ENCODE peak calls at places on chromosome X, in eight cellular contexts. I, M, N, C, H, O, G and A are unnamed samples.

GRCh38 chrX:10900585-10901289 is 210.4 kb upstream of the HCCS start:
- DNase-seq in I (no peak), M (no peak), N (no peak), C (no peak), H (peak; percentile 51), O (no peak), G (no peak), A (no peak)

GRCh38 chrX:105837227-105837626 is 14.9 kb downstream of the NRK start:
- DNase-seq in I (no peak), M (no peak), N (peak; percentile 15), C (peak; percentile 46), H (peak; percentile 77), O (peak; percentile 50), G (peak; percentile 59), A (peak; percentile 68)

GRCh38 chrX:132412208-132412607 is 76.6 kb downstream of the MBNL3 start:
- DNase-seq in I (no peak), M (no peak), N (no peak), C (no peak), H (no peak), O (no peak), G (no peak), A (no peak)

GRCh38 chrX:130091976-130092522 is 18.2 kb downstream of the ELF4 start:
- DNase-seq in I (peak; percentile 72), M (peak; percentile 83), N (peak; percentile 31), C (no peak), H (no peak), O (peak; percentile 28), G (no peak), A (no peak)

GRCh38 chrX:110322603-110323002 is 4.7 kb upstream of the AMMECR1 start:
- DNase-seq in I (no peak), M (no peak), N (no peak), C (no peak), H (no peak), O (no peak), G (no peak), A (no peak)

GRCh38 chrX:109812236-109812635 is 79.2 kb upstream of the ACSL4 start:
- DNase-seq in I (no peak), M (no peak), N (no peak), C (peak; percentile 13), H (no peak), O (no peak), G (peak; percentile 10), A (no peak)

GRCh38 chrX:25079020-25079419 is 63.3 kb upstream of the ARX start:
- DNase-seq in I (no peak), M (no peak), N (no peak), C (no peak), H (no peak), O (no peak), G (no peak), A (no peak)

GRCh38 chrX:126170715-126171114 is 4.6 kb upstream of the DCAF12L2 start:
- DNase-seq in I (no peak), M (no peak), N (no peak), C (no peak), H (no peak), O (no peak), G (no peak), A (no peak)

GRCh38 chrX:46326161-46326560 is 219.1 kb downstream of the ZNF674 start:
- DNase-seq in I (no peak), M (no peak), N (no peak), C (no peak), H (peak; percentile 48), O (no peak), G (no peak), A (no peak)

GRCh38 chrX:123909498-123909897 is 49.6 kb downstream of the XIAP start:
- DNase-seq in I (no peak), M (no peak), N (no peak), C (no peak), H (no peak), O (no peak), G (no peak), A (no peak)

GRCh38 chrX:2928127-2928582 is 984 bp downstream of the ARSD start:
- DNase-seq in I (no peak), M (peak; percentile 53), N (peak; percentile 12), C (peak; percentile 67), H (no peak), O (peak; percentile 53), G (peak; percentile 59), A (peak; percentile 59)

GRCh38 chrX:40103565-40104323 is 6.0 kb upstream of the BCOR start:
- DNase-seq in I (no peak), M (no peak), N (no peak), C (no peak), H (no peak), O (no peak), G (no peak), A (no peak)
- H3K4me1 ChIP-seq in I (peaks cover 10% of the 10 kb centered on the region), M (peaks cover 36% of the 10 kb centered on the region), N (peaks cover 12% of the 10 kb centered on the region), C (peaks cover 61% of the 10 kb centered on the region), H (peaks cover 15% of the 10 kb centered on the region), O (peaks cover 37% of the 10 kb centered on the region), G (peaks cover 50% of the 10 kb centered on the region), A (peaks cover 61% of the 10 kb centered on the region)

DNA sequence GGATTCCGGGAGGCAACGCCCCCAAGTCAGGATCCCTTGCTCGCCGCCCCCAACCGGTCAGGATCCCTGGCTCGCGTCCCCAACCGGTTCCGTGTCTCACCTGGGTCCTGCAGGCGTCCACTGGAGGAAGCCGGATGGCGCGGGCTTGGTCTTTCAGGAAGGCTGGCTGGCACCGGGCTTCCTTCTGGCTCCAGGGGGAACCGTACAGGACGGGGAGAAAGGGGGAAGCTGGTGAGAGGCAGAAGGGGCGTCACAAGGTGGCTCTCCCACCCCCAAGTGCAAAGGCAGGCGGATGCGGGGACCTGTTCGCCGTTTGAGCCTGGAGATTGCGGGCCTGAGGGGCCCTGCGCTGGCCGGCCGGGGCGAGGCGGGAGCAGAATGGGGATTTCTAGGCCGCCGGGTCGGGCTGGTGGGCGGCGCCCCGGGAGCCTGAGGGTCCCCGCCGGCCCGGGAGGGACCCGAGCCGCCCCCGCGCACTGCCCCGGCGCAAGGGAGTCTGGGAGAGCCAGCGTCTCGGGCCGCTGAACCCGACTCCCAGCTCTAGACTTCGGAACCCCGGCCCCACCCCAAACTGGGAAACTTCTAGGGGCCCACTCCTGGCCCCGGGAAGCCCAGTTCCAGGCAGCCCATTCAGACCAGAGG is 84.8 kb downstream of the HPRT1 start:
- DNase-seq in I (no peak), M (peak; percentile 18), N (no peak), C (peak; percentile 48), H (no peak), O (no peak), G (peak; percentile 37), A (peak; percentile 44)
- H3K4me1 ChIP-seq in I (peaks cover 13% of the 10 kb centered on the region), M (peaks cover 10% of the 10 kb centered on the region), N (no peaks in the 10 kb centered on the region), C (no peaks in the 10 kb centered on the region), H (peaks cover 14% of the 10 kb centered on the region), O (peaks cover 28% of the 10 kb centered on the region), G (peaks cover 12% of the 10 kb centered on the region), A (no peaks in the 10 kb centered on the region)

GRCh38 chrX:119635799-119636198 is 29.6 kb upstream of the NKRF start:
- DNase-seq in I (no peak), M (no peak), N (no peak), C (no peak), H (no peak), O (no peak), G (no peak), A (no peak)
- H3K4me1 ChIP-seq in I (no peaks in the 10 kb centered on the region), M (no peaks in the 10 kb centered on the region), N (no peaks in the 10 kb centered on the region), C (no peaks in the 10 kb centered on the region), H (no peaks in the 10 kb centered on the region), O (no peaks in the 10 kb centered on the region), G (no peaks in the 10 kb centered on the region), A (no peaks in the 10 kb centered on the region)

GRCh38 chrX:79138658-79139241 is 5.7 kb upstream of the GPR174 start:
- DNase-seq in I (no peak), M (peak; percentile 30), N (no peak), C (no peak), H (no peak), O (no peak), G (no peak), A (no peak)

DNA sequence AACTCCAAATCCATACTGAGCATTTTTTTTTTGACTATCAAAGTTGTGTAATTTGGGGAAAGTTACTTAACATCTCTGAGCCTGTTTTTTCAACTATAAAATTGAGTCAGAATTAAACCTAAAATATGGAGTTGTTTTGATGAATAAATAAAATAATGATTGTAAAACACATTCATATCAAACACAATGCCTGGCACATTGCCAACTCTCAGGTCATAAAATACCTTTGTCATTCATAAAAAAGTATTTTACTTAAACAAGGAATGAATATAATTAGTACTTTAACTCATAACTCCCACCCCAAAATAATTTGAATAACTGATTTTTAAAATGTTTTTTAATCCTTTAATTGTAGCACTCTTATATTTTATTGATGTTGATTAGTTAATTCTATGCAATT is 3.8 kb upstream of the GPR174 start:
- DNase-seq in I (no peak), M (no peak), N (no peak), C (no peak), H (no peak), O (no peak), G (no peak), A (no peak)
- H3K4me1 ChIP-seq in I (peaks cover 28% of the 10 kb centered on the region), M (no peaks in the 10 kb centered on the region), N (no peaks in the 10 kb centered on the region), C (no peaks in the 10 kb centered on the region), H (no peaks in the 10 kb centered on the region), O (no peaks in the 10 kb centered on the region), G (no peaks in the 10 kb centered on the region), A (no peaks in the 10 kb centered on the region)

DNA sequence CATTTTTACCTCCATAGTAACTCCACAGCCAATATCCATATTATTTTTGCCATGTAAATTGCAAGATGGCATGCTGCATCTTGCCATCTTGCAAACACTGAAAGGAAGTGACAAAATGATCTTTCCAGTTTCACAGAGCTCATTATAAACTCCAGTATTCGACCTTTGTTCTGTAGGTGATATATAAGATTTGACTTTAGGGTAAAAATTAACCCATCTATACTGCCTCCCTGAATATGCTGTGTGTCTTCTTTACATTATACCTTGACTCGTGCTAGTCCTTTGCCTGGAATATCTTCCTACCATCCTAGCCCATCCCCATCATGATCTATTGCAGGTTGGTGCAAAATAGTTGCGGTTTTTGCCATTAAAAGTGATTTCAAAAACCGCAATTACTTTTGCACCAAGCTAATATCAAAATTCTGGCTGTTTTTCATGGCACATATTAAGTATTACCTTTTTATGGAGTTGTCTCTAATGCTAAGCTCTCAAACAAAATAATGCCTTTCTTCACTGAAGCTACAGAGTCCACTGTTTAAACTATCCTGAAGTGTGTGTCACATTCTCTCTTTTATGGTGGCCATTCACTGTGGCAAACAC is 161.1 kb downstream of the PCDH19 start:
- DNase-seq in I (no peak), M (no peak), N (no peak), C (no peak), H (no peak), O (no peak), G (no peak), A (no peak)
- H3K4me1 ChIP-seq in I (no peaks in the 10 kb centered on the region), M (no peaks in the 10 kb centered on the region), N (no peaks in the 10 kb centered on the region), C (no peaks in the 10 kb centered on the region), H (no peaks in the 10 kb centered on the region), O (no peaks in the 10 kb centered on the region), G (no peaks in the 10 kb centered on the region), A (no peaks in the 10 kb centered on the region)

DNA sequence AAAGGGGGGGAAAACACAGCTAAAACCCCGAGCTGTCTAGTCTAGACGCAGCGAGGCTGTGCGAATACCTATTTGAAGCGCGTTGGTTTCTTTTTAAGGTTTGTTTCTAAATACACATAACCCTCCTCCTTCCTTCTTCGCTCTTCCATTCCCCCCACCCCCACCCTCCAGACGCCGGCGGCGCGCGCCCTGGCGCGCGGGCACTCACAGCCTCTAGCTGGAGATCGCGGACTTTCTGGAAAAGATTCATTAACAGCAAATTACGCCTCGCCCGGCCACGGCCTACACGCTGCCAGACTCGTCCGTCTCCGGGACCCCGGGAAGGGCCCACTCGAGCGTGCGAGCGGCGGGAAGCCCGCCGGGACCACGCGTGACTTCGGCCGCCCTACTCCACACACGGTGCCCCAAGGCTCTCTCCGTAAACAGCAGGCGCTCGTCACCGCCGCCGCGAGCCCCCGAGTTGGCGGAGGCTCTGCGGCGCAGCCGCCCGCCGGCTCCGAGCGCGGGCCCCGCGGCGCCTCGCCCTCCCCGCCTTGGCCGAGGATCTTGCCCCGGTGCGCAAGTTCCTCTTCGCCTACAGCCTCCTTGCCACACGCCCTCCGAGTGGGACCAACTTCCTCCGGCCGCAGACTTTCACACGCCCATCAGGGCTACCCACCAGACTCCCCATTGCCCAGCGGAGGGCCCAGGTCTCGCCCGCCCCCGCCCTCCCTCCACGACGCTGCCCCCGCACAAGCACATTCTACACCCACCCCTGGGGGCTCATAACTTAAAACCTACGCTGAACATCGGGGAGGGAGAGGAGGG is 2.0 kb downstream of the BCOR start:
- DNase-seq in I (no peak), M (no peak), N (no peak), C (no peak), H (peak; percentile 18), O (peak; percentile 23), G (peak; percentile 39), A (no peak)
- H3K4me1 ChIP-seq in I (peaks cover 28% of the 10 kb centered on the region), M (peaks cover 34% of the 10 kb centered on the region), N (peaks cover 27% of the 10 kb centered on the region), C (peaks cover 29% of the 10 kb centered on the region), H (peaks cover 24% of the 10 kb centered on the region), O (peaks cover 36% of the 10 kb centered on the region), G (peaks cover 35% of the 10 kb centered on the region), A (no peaks in the 10 kb centered on the region)